ENCODE peak calls at places on chromosome 9, in four cellular contexts. Q is HCT116, O is lung, M is choroid plexus epithelial cell. P is an unnamed sample.

GRCh38 chr9:134328841-134329575 is 2.8 kb downstream of the RXRA start:
- DNase-seq in Q (no peak), O (no peak), M (peak; percentile 36), P (no peak)

GRCh38 chr9:38074441-38074943 is 5.5 kb upstream of the SHB start:
- DNase-seq in Q (no peak), O (no peak), M (no peak), P (no peak)

GRCh38 chr9:22238809-22239684 is 207.6 kb upstream of the DMRTA1 start:
- DNase-seq in Q (peak; percentile 37), O (no peak), M (peak; percentile 77), P (peak; percentile 25)

GRCh38 chr9:129597355-129598088 is 23.4 kb downstream of the C9orf50 start:
- DNase-seq in Q (peak; percentile 86), O (peak; percentile 63), M (peak; percentile 87), P (peak; percentile 77)

GRCh38 chr9:5947912-5948311 is 57.2 kb downstream of the MLANA start:
- DNase-seq in Q (no peak), O (no peak), M (peak; percentile 41), P (no peak)

GRCh38 chr9:92564479-92564878 is 28.7 kb upstream of the ECM2 start:
- DNase-seq in Q (no peak), O (no peak), M (peak; percentile 20), P (no peak)

GRCh38 chr9:69835412-69836080 is 14.9 kb downstream of the CFAP95 start:
- DNase-seq in Q (no peak), O (no peak), M (no peak), P (no peak)

GRCh38 chr9:35756275-35756742 is 2.2 kb upstream of the MSMP start:
- DNase-seq in Q (peak; percentile 58), O (peak; percentile 79), M (no peak), P (no peak)

GRCh38 chr9:131670247-131670681 is 69.6 kb downstream of the RAPGEF1 start:
- DNase-seq in Q (no peak), O (no peak), M (no peak), P (no peak)

GRCh38 chr9:133460405-133461175 is 812 bp downstream of the CACFD1 start:
- DNase-seq in Q (no peak), O (peak; percentile 85), M (peak; percentile 15), P (peak; percentile 78)

GRCh38 chr9:1046639-1047604 is 3.2 kb upstream of the DMRT2 start:
- DNase-seq in Q (no peak), O (no peak), M (no peak), P (no peak)

GRCh38 chr9:133742849-133743444 is 4.8 kb upstream of the SARDH start:
- DNase-seq in Q (peak; percentile 77), O (peak; percentile 74), M (peak; percentile 78), P (peak; percentile 95)

GRCh38 chr9:114732842-114733241 is 50.9 kb upstream of the TEX48 start:
- DNase-seq in Q (no peak), O (no peak), M (no peak), P (no peak)

GRCh38 chr9:127362829-127363228 is 34.1 kb upstream of the SLC2A8 start:
- DNase-seq in Q (no peak), O (no peak), M (no peak), P (no peak)

GRCh38 chr9:127358770-127359169 is 38.2 kb upstream of the SLC2A8 start:
- DNase-seq in Q (no peak), O (no peak), M (no peak), P (no peak)

GRCh38 chr9:127360205-127360604 is 36.8 kb upstream of the SLC2A8 start:
- DNase-seq in Q (no peak), O (no peak), M (peak; percentile 55), P (no peak)

GRCh38 chr9:127361561-127361960 is 35.4 kb upstream of the SLC2A8 start:
- DNase-seq in Q (no peak), O (no peak), M (no peak), P (no peak)

DNA sequence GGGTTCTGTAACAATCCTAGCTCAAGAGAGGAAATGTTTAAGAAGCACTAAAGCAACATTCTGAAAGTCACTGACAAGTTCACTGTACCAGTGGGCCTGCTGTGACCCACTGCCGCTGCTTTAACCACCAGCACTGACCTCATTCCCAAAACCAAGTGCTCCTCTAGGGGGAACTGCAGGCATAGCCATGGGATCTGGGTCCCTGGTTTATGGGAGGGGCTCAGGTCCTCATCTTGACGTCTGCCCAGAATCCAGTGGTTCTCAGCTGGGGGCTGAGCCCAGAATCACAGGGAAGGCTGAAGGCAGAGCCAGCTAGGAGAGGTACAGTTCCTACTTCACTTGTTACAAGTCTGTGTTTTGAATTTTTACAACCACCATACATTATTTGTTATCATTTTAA is 36.1 kb upstream of the SLC2A8 start:
- DNase-seq in Q (peak; percentile 21), O (no peak), M (peak; percentile 56), P (no peak)
- TF ChIP-seq CTCF in Q (peak; percentile 39), O (no peak), M (peak; percentile 54), P (no peak)

GRCh38 chr9:98573749-98574278 is 134.9 kb downstream of the GABBR2 start:
- DNase-seq in Q (no peak), O (no peak), M (peak; percentile 15), P (no peak)
- TF ChIP-seq CTCF in Q (peak; percentile 49), O (no peak), M (peak; percentile 16), P (no peak)

GRCh38 chr9:12819436-12820185 is 44.8 kb downstream of the LURAP1L start:
- DNase-seq in Q (peak; percentile 28), O (no peak), M (peak; percentile 30), P (peak; percentile 18)
- TF ChIP-seq CTCF in Q (peak; percentile 68), O (no peak), M (peak; percentile 57), P (peak; percentile 58)

DNA sequence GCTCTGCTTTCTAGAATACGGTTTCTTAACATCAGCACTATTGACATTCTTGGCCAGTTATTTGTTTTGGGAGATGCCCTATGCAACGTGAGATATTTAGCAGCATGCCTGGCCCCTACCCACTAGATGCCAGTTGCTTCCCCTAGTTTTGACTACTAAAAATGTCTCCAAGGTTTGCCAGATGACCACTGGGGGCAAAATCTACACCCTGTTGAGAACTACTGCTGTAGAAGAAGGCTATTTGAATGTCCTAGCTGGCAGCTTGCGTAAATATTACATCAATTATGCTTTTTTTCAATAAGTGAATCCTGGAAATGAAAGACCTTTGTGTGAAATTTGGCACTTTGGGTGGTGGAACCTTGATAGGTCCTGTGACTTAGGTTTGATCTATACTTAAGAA is 5.0 kb downstream of the NCBP1 start:
- DNase-seq in Q (no peak), O (no peak), M (no peak), P (no peak)
- TF ChIP-seq CTCF in Q (peak; percentile 42), O (no peak), M (peak; percentile 30), P (no peak)

DNA sequence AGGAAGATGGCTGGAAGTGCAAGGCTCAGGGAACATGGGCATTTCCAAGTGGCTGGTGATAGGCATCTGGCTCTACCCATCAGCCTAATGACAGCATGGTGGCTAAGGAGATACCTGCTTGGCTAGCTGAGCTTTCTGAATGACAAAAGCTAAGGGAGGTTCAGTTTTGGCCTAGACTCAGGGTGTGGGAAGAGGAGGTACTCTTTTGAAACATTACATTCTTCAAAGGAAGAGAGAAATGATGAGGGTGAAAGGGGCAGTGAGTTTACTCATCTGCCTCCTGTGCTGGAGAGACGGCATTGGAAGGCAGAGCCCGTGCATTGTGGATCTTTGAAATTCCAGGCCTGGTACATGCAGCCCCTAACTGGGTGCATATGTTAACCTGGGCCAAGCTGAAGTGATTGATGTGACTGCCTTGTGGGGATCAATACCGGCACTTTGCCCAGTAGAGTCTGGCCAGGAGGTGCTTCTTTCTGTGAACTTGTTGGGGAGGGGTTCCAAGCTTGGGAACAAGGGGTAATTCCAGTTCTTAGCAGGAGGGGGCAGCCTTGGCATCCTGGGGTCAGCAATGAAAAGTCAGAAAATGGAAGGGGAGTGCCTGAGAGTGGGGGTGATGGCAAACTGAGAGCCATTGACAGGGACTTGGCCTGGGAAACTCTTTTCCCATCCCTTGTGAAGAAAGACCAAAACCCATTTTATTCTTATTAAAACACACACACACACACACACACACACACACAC is 108.6 kb downstream of the ACER2 start:
- DNase-seq in Q (no peak), O (no peak), M (no peak), P (peak; percentile 25)
- TF ChIP-seq CTCF in Q (peak; percentile 63), O (no peak), M (peak; percentile 45), P (peak; percentile 40)

P was measured in GM20000.